ENCODE peak calls at places on chromosome 13, in six cellular contexts. One of them, this sample, is unnamed. For H3K4me1, the result is how much of the 10 kb centered on the place peaks cover.

GRCh38 chr13:28035146-28035782 is 46.8 kb upstream of the URAD start:
- DNase-seq in ovary: no peak
- DNase-seq in heart right ventricle: no peak
- DNase-seq in pancreas: no peak
- DNase-seq in left lung: no peak
- DNase-seq in tibial artery: no peak
- DNase-seq in this sample: no peak

GRCh38 chr13:27920677-27921420 is 1.0 kb downstream of the PDX1 start:
- DNase-seq in pancreas: peak
- DNase-seq in tibial artery: no peak
- DNase-seq in ovary: no peak
- DNase-seq in left lung: no peak
- DNase-seq in heart right ventricle: no peak
- DNase-seq in this sample: no peak

GRCh38 chr13:40968416-40969000 is 50.6 kb downstream of the ELF1 start:
- DNase-seq in left lung: no peak
- DNase-seq in pancreas: no peak
- DNase-seq in ovary: no peak
- DNase-seq in heart right ventricle: no peak
- DNase-seq in tibial artery: no peak
- DNase-seq in this sample: no peak

GRCh38 chr13:94419304-94419943 is 60.1 kb downstream of the DCT start:
- DNase-seq in tibial artery: no peak
- DNase-seq in pancreas: no peak
- DNase-seq in left lung: no peak
- DNase-seq in ovary: no peak
- DNase-seq in heart right ventricle: no peak
- DNase-seq in this sample: no peak

GRCh38 chr13:113192902-113193301 is 15.6 kb downstream of the PCID2 start:
- DNase-seq in left lung: no peak
- DNase-seq in ovary: no peak
- DNase-seq in heart right ventricle: no peak
- DNase-seq in pancreas: no peak
- DNase-seq in tibial artery: no peak
- DNase-seq in this sample: no peak

GRCh38 chr13:99062593-99062992 is 84.7 kb upstream of the DOCK9 start:
- DNase-seq in tibial artery: peak
- DNase-seq in left lung: no peak
- DNase-seq in heart right ventricle: peak
- DNase-seq in pancreas: no peak
- DNase-seq in ovary: peak
- DNase-seq in this sample: no peak

GRCh38 chr13:112179995-112180394 is 113.0 kb downstream of the SOX1 start:
- DNase-seq in pancreas: no peak
- DNase-seq in left lung: no peak
- DNase-seq in tibial artery: no peak
- DNase-seq in ovary: no peak
- DNase-seq in heart right ventricle: no peak
- DNase-seq in this sample: no peak

GRCh38 chr13:75685239-75685697 is 49.1 kb downstream of the LMO7 start:
- DNase-seq in pancreas: no peak
- DNase-seq in heart right ventricle: no peak
- DNase-seq in ovary: no peak
- DNase-seq in left lung: no peak
- DNase-seq in tibial artery: no peak
- DNase-seq in this sample: no peak

GRCh38 chr13:114025432-114026127 is 51.7 kb upstream of the C13orf46 start:
- DNase-seq in tibial artery: no peak
- DNase-seq in pancreas: no peak
- DNase-seq in left lung: peak
- DNase-seq in heart right ventricle: no peak
- DNase-seq in ovary: peak
- DNase-seq in this sample: peak

GRCh38 chr13:20441879-20442278 is 83.8 kb downstream of the CRYL1 start:
- DNase-seq in tibial artery: no peak
- DNase-seq in left lung: no peak
- DNase-seq in heart right ventricle: no peak
- DNase-seq in ovary: no peak
- DNase-seq in pancreas: no peak
- DNase-seq in this sample: no peak

GRCh38 chr13:114146173-114146572 is 13.8 kb upstream of the RASA3 start:
- DNase-seq in pancreas: peak
- DNase-seq in left lung: peak
- DNase-seq in ovary: no peak
- DNase-seq in heart right ventricle: no peak
- DNase-seq in tibial artery: no peak
- DNase-seq in this sample: peak

GRCh38 chr13:74574964-74575728 is 440.9 kb upstream of the KLF12 start:
- DNase-seq in ovary: no peak
- DNase-seq in heart right ventricle: no peak
- DNase-seq in left lung: no peak
- DNase-seq in tibial artery: no peak
- DNase-seq in pancreas: no peak
- DNase-seq in this sample: no peak

GRCh38 chr13:84431646-84432045 is 549.4 kb upstream of the SLITRK1 start:
- DNase-seq in left lung: no peak
- DNase-seq in heart right ventricle: no peak
- DNase-seq in ovary: no peak
- DNase-seq in pancreas: no peak
- DNase-seq in tibial artery: no peak
- DNase-seq in this sample: no peak

GRCh38 chr13:25688524-25688923 is 316.8 kb downstream of the ATP8A2 start:
- DNase-seq in pancreas: no peak
- DNase-seq in left lung: no peak
- DNase-seq in ovary: no peak
- DNase-seq in tibial artery: no peak
- DNase-seq in heart right ventricle: no peak
- DNase-seq in this sample: no peak

GRCh38 chr13:112859817-112860190 is 109.2 kb upstream of the MCF2L start:
- DNase-seq in left lung: no peak
- DNase-seq in pancreas: no peak
- DNase-seq in ovary: no peak
- DNase-seq in tibial artery: no peak
- DNase-seq in heart right ventricle: no peak
- DNase-seq in this sample: no peak

GRCh38 chr13:85386424-85386823 is 412.8 kb downstream of the SLITRK6 start:
- DNase-seq in pancreas: no peak
- DNase-seq in ovary: no peak
- DNase-seq in left lung: no peak
- DNase-seq in heart right ventricle: no peak
- DNase-seq in tibial artery: no peak
- DNase-seq in this sample: no peak

GRCh38 chr13:50225188-50226155 is 210.2 kb downstream of the KCNRG start:
- DNase-seq in ovary: no peak
- DNase-seq in tibial artery: no peak
- DNase-seq in heart right ventricle: no peak
- DNase-seq in pancreas: no peak
- DNase-seq in left lung: no peak
- DNase-seq in this sample: no peak

GRCh38 chr13:101127741-101128353 is 288.5 kb downstream of the NALCN start:
- DNase-seq in pancreas: no peak
- DNase-seq in ovary: no peak
- DNase-seq in left lung: no peak
- DNase-seq in heart right ventricle: no peak
- DNase-seq in tibial artery: no peak
- DNase-seq in this sample: no peak

GRCh38 chr13:97243915-97244820 is 22.0 kb downstream of the MBNL2 start:
- DNase-seq in pancreas: no peak
- DNase-seq in left lung: no peak
- DNase-seq in ovary: no peak
- DNase-seq in heart right ventricle: no peak
- DNase-seq in tibial artery: no peak
- DNase-seq in this sample: no peak

GRCh38 chr13:90427322-90428272 is 919.9 kb upstream of the MIR17HG start:
- DNase-seq in ovary: no peak
- DNase-seq in tibial artery: no peak
- DNase-seq in heart right ventricle: no peak
- DNase-seq in pancreas: no peak
- DNase-seq in left lung: no peak
- DNase-seq in this sample: no peak

GRCh38 chr13:90428522-90429210 is 918.8 kb upstream of the MIR17HG start:
- DNase-seq in heart right ventricle: no peak
- DNase-seq in tibial artery: no peak
- DNase-seq in ovary: no peak
- DNase-seq in left lung: no peak
- DNase-seq in pancreas: no peak
- DNase-seq in this sample: no peak

GRCh38 chr13:90430127-90430526 is 917.4 kb upstream of the MIR17HG start:
- DNase-seq in ovary: no peak
- DNase-seq in pancreas: no peak
- DNase-seq in left lung: no peak
- DNase-seq in tibial artery: no peak
- DNase-seq in heart right ventricle: no peak
- DNase-seq in this sample: no peak
- H3K4me1 ChIP-seq in ovary: under half
- H3K4me1 ChIP-seq in pancreas: under half
- H3K4me1 ChIP-seq in left lung: under half
- H3K4me1 ChIP-seq in tibial artery: under half
- H3K4me1 ChIP-seq in heart right ventricle: under half
- H3K4me1 ChIP-seq in this sample: under half

GRCh38 chr13:33208290-33208990 is 77.1 kb downstream of the STARD13 start:
- DNase-seq in left lung: no peak
- DNase-seq in pancreas: no peak
- DNase-seq in heart right ventricle: no peak
- DNase-seq in tibial artery: no peak
- DNase-seq in ovary: no peak
- DNase-seq in this sample: no peak

GRCh38 chr13:33217256-33217655 is 68.3 kb downstream of the STARD13 start:
- DNase-seq in pancreas: no peak
- DNase-seq in heart right ventricle: no peak
- DNase-seq in tibial artery: no peak
- DNase-seq in ovary: no peak
- DNase-seq in left lung: no peak
- DNase-seq in this sample: no peak

GRCh38 chr13:33213797-33214196 is 71.8 kb downstream of the STARD13 start:
- DNase-seq in heart right ventricle: no peak
- DNase-seq in ovary: no peak
- DNase-seq in pancreas: no peak
- DNase-seq in left lung: no peak
- DNase-seq in tibial artery: no peak
- DNase-seq in this sample: no peak

GRCh38 chr13:33212396-33212795 is 73.2 kb downstream of the STARD13 start:
- DNase-seq in tibial artery: no peak
- DNase-seq in pancreas: no peak
- DNase-seq in left lung: no peak
- DNase-seq in heart right ventricle: no peak
- DNase-seq in ovary: no peak
- DNase-seq in this sample: no peak

DNA sequence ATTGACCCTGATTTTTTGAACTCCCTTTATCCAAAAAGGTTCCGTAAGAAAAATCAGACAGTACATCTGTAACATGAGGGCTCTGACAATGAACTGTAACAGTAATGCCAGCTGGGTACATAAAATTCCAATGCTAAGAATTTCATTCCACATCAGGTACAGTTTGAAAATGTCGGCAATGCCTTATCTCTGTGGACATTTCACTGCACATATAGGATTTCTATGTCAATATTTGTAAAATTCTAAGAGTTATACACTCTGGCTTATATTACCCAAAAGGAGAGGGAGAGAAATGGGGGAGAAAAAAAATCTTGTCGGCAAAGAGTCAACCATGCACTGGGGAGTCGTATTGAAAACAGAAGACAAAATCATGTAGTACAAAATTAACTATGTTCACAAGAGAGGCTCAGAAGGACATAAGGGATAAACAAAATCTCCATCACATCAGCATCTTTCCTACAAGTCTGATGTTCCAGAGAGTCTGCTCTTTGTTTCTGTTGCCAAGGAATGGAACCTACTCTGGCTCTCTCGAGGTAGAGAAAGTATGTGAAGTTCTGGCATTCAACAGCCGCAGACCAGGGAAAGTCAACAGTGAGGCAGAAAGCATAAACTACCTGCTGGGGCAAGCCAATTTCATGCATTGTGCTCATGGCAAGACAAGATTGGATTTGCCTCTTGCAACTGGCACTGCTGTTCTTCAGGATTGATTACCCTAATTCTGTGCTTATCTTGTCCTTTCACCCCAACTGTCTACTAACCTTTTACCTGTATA is 72.3 kb downstream of the STARD13 start:
- DNase-seq in tibial artery: no peak
- DNase-seq in pancreas: no peak
- DNase-seq in left lung: no peak
- DNase-seq in ovary: no peak
- DNase-seq in heart right ventricle: no peak
- DNase-seq in this sample: no peak
- H3K4me1 ChIP-seq in tibial artery: under half
- H3K4me1 ChIP-seq in pancreas: under half
- H3K4me1 ChIP-seq in left lung: under half
- H3K4me1 ChIP-seq in ovary: under half
- H3K4me1 ChIP-seq in heart right ventricle: half or more
- H3K4me1 ChIP-seq in this sample: under half

DNA sequence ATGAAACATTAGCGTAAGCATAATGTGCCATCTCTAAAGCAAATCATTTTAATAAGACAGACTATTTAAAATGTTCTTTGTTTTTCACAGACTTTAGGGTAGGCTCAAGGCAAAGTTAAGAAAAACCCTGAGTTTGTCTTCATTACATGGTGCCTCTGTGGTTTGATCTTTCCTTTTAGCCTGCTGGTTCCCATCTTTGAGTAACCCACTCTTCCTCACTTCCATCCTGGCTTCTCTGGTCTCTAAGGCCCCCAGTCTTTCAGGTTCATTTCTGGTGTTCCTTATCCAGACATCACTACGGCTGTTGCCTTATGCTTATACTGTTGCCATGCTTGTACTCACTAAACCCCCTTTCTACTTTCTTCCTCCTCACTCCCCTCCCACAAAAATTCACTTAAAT is 38.4 kb downstream of the DACH1 start:
- DNase-seq in heart right ventricle: no peak
- DNase-seq in pancreas: no peak
- DNase-seq in left lung: no peak
- DNase-seq in ovary: no peak
- DNase-seq in tibial artery: no peak
- DNase-seq in this sample: no peak
- H3K4me1 ChIP-seq in heart right ventricle: under half
- H3K4me1 ChIP-seq in pancreas: under half
- H3K4me1 ChIP-seq in left lung: under half
- H3K4me1 ChIP-seq in ovary: under half
- H3K4me1 ChIP-seq in tibial artery: under half
- H3K4me1 ChIP-seq in this sample: under half

DNA sequence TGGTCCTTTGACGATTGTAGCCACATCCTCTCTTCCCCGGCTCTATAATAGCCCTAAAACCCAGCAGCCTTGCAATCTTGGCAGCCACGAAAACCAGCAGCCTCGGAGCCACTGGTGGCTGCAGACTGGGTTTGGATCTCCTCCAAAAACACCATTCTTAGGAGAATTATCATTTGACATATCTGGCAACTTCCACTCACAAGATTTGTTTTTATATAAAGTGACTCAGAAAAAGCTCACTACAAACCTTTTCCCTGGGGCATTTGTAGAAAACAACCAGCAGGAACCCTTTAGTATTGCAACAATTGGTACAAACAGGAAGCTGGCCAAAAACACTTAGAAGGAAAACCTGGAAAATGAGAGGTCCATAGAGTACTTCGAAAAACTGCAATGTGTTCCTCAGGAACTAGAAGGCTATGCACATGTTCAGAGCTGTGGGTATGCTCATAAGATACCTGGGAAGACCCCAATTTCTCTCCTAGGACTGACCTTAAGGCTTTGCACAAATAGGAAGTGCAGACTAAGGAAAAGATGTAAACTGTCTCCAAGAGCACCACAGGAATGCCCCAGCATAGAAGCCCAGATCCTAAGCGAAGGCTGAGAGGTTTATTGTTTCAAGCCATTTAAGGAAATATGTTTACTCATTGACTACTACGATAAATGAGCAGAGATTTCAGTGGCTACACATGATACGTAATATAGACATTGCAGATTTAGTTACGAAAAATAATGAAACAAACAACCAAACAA is 71.2 kb downstream of the MYO16 start:
- DNase-seq in tibial artery: no peak
- DNase-seq in left lung: no peak
- DNase-seq in ovary: no peak
- DNase-seq in pancreas: no peak
- DNase-seq in heart right ventricle: no peak
- DNase-seq in this sample: no peak
- H3K4me1 ChIP-seq in tibial artery: under half
- H3K4me1 ChIP-seq in left lung: under half
- H3K4me1 ChIP-seq in ovary: under half
- H3K4me1 ChIP-seq in pancreas: under half
- H3K4me1 ChIP-seq in heart right ventricle: under half
- H3K4me1 ChIP-seq in this sample: under half

This sample was measured in right lobe of liver.